ENCODE peak calls at places on chromosomes 12 and 14, in seven cellular contexts. I is kidney, W is astrocyte, G is HCT116, F is astrocyte of the cerebellum, X is brain microvascular endothelial cell, P is mammary epithelial cell. C is an unnamed sample.

GRCh38 chr12:70985850-70986249 is 65.3 kb upstream of the PTPRR start:
- DNase-seq in X (no peak), W (peak), I (no peak), F (no peak), P (no peak), G (no peak), C (peak)

GRCh38 chr12:51751657-51752056 is 96.9 kb downstream of the FIGNL2 start:
- DNase-seq in W (no peak), I (no peak), X (no peak), G (no peak), F (no peak), P (no peak), C (no peak)

GRCh38 chr12:1534708-1535107 is 59.7 kb downstream of the FBXL14 start:
- DNase-seq in G (no peak), X (no peak), F (no peak), P (no peak), W (no peak), I (no peak), C (no peak)

GRCh38 chr14:94113490-94113889 is 3.0 kb downstream of the IFI27 start:
- DNase-seq in W (peak), P (peak), I (no peak), X (no peak), G (no peak), F (no peak), C (peak)

GRCh38 chr12:49336645-49337584 is at the start of gene C1QL4:
- DNase-seq in F (peak), P (peak), X (peak), G (peak), I (peak), W (no peak), C (peak)

GRCh38 chr12:26205946-26206345 is 10.6 kb downstream of the SSPN start:
- DNase-seq in F (no peak), W (no peak), I (no peak), X (no peak), P (no peak), G (no peak), C (no peak)

GRCh38 chr12:128791395-128792322 is 32.1 kb downstream of the SLC15A4 start:
- DNase-seq in P (peak), F (no peak), W (no peak), I (no peak), G (no peak), X (no peak), C (no peak)

GRCh38 chr14:50941151-50941550 is 3.1 kb downstream of the PYGL start:
- DNase-seq in G (no peak), F (peak), X (no peak), I (no peak), P (peak), W (peak), C (peak)

GRCh38 chr12:47376937-47377336 is 297.2 kb upstream of the AMIGO2 start:
- DNase-seq in W (no peak), P (no peak), F (no peak), G (no peak), X (no peak), I (no peak), C (peak)

GRCh38 chr12:63495974-63496373 is 172.3 kb downstream of the DPY19L2 start:
- DNase-seq in G (no peak), X (no peak), I (no peak), W (no peak), F (no peak), P (no peak), C (no peak)

DNA sequence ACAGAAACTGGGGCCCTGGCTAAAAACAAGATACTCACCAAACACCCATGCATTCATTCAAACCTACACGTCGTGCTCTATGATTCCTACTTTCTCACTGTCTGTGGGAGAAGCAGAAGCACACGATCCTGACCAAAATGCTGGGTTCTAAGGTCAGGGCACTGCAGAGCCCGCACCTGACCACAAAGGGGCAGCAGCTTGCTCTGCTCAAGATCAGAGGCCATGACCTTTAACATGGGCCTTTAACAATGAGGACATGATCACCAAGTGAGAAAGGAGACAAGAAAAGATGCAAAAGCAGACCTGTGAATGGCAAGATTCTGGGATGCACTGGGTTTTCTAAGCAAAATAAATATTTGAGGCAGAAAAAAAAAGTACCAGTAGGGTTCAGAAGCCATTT is 40.1 kb upstream of the VPS33A start:
- DNase-seq in F (no peak), P (no peak), X (no peak), G (no peak), W (no peak), I (no peak), C (no peak)
- TF ChIP-seq CTCF in F (no peak), P (no peak), X (no peak), G (peak), W (no peak), I (no peak), C (no peak)

DNA sequence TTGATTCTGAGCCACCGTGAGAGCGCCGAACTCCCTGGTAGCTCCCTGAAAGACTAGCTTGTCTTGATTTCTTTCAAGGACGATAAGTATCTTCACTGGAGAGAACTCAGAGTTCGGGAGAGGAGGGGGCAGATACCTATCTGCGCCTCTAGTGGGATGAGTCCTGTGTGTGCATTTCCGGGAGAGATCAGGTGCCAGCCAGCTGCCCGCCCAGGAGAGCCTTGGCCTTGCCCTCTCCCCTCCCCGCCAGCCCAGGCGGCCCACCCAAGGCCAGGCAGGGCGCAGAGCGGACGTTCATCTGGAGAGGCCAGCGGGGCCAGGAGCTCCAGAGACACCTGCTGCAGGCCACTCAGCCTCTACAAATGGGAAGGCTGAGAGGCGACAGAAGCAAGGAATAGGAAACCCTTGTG is 1.0 kb downstream of the CD9 start:
- DNase-seq in W (no peak), X (no peak), I (peak), F (no peak), G (no peak), P (no peak), C (no peak)
- H3K4me3 ChIP-seq in W (peak), X (peak), I (peak), F (peak), G (peak), P (peak), C (peak)

GRCh38 chr14:89348726-89349125 is 68.3 kb downstream of the FOXN3 start:
- DNase-seq in P (no peak), I (no peak), G (no peak), W (no peak), X (no peak), F (no peak), C (no peak)
- TF ChIP-seq CTCF in P (no peak), I (no peak), G (no peak), W (no peak), X (no peak), F (no peak), C (no peak)

GRCh38 chr12:114407566-114408411 is 1.8 kb upstream of the TBX5 start:
- DNase-seq in P (no peak), X (no peak), F (no peak), G (no peak), W (no peak), I (no peak), C (no peak)
- H3K4me3 ChIP-seq in P (no peak), X (no peak), F (no peak), G (no peak), W (no peak), I (no peak), C (no peak)

DNA sequence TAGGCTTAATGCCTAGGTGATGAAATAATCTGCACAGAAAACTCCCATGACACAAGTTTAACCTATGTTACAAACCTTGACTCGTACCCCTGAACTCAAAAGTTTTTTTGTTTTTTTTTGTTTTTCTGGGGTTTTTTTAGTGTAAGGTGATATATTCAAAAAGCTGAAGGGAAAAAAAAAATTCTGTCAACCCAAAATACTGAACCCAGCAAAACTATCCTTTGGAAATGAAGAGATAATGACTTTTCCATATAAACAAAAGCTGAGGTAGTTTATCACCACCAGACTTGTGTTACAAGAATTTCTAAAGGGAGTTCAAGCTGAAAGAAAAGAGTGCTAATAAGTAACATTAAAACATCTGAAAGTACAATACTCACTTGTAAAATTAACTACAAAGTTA is 448.1 kb downstream of the KCNH5 start:
- DNase-seq in W (no peak), P (no peak), I (no peak), G (no peak), X (no peak), F (no peak), C (no peak)
- TF ChIP-seq CTCF in W (no peak), P (no peak), I (no peak), G (no peak), X (no peak), F (no peak), C (no peak)

GRCh38 chr14:28875937-28876910 is 109.6 kb downstream of the FOXG1 start:
- DNase-seq in P (no peak), X (no peak), F (no peak), G (no peak), I (no peak), W (no peak), C (no peak)

GRCh38 chr14:28879571-28879970 is 113.0 kb downstream of the FOXG1 start:
- DNase-seq in P (no peak), I (no peak), X (no peak), F (no peak), W (no peak), G (no peak), C (no peak)
- H3K4me3 ChIP-seq in P (no peak), I (no peak), X (no peak), F (no peak), W (no peak), G (no peak), C (no peak)

GRCh38 chr12:124498870-124499753 is 68.3 kb downstream of the NCOR2 start:
- DNase-seq in G (no peak), P (no peak), W (peak), X (peak), I (no peak), F (no peak), C (peak)
- TF ChIP-seq CTCF in G (peak), P (no peak), W (no peak), X (peak), I (no peak), F (no peak), C (peak)

C was measured in choroid plexus epithelial cell.